ENCODE peak calls at places on chromosomes 12 and 14, in seven cellular contexts. U, B, T, P, Y, N and F are unnamed samples.

GRCh38 chr14:102370305-102370809 is 7.6 kb downstream of the TECPR2 start:
- DNase-seq in N (no peak), B (no peak), P (no peak), Y (no peak), T (no peak), U (no peak), F (no peak)

GRCh38 chr14:43204816-43205215 is 1302.3 kb downstream of the FSCB start:
- DNase-seq in U (no peak), T (no peak), N (no peak), P (no peak), B (no peak), Y (peak), F (no peak)

GRCh38 chr12:53603804-53604203 is 22.4 kb downstream of the ATF7 start:
- DNase-seq in B (no peak), Y (no peak), T (no peak), N (no peak), P (no peak), U (no peak), F (no peak)

GRCh38 chr12:88921890-88922532 is 341.7 kb upstream of the KITLG start:
- DNase-seq in U (no peak), Y (no peak), T (no peak), B (no peak), P (peak), N (no peak), F (no peak)

GRCh38 chr12:114682920-114683708 is 861 bp downstream of the TBX3 start:
- DNase-seq in B (no peak), U (no peak), P (peak), T (no peak), N (no peak), Y (no peak), F (no peak)

GRCh38 chr14:88802596-88802995 is 9.8 kb upstream of the EML5 start:
- DNase-seq in B (no peak), N (no peak), Y (no peak), U (no peak), P (no peak), T (no peak), F (no peak)

GRCh38 chr14:89277229-89277628 is 139.8 kb downstream of the FOXN3 start:
- DNase-seq in N (no peak), P (no peak), B (no peak), U (no peak), Y (no peak), T (no peak), F (no peak)

GRCh38 chr14:23356036-23356435 is 3.3 kb upstream of the SLC22A17 start:
- DNase-seq in T (no peak), B (no peak), Y (no peak), U (peak), N (no peak), P (peak), F (no peak)

GRCh38 chr12:78853231-78853630 is 11.3 kb upstream of the SYT1 start:
- DNase-seq in P (no peak), T (no peak), B (no peak), N (no peak), Y (no peak), U (no peak), F (no peak)

GRCh38 chr14:90624228-90624627 is 192.0 kb downstream of the TTC7B start:
- DNase-seq in P (no peak), U (no peak), B (no peak), Y (no peak), N (no peak), T (no peak), F (no peak)

GRCh38 chr12:1197264-1198018 is 206.4 kb downstream of the ERC1 start:
- DNase-seq in U (no peak), P (no peak), N (peak), Y (no peak), B (no peak), T (no peak), F (no peak)

GRCh38 chr14:28301179-28301578 is 465.4 kb upstream of the FOXG1 start:
- DNase-seq in B (no peak), U (peak), Y (no peak), N (no peak), T (no peak), P (no peak), F (no peak)

GRCh38 chr12:18224745-18225144 is 36.6 kb upstream of the PIK3C2G start:
- DNase-seq in N (no peak), U (no peak), Y (no peak), P (peak), B (no peak), T (no peak), F (peak)

GRCh38 chr12:6201199-6201608 is 1.0 kb downstream of the CD9 start:
- DNase-seq in B (no peak), N (no peak), P (peak), U (no peak), T (no peak), Y (no peak), F (no peak)

GRCh38 chr12:6199211-6199530 is 1.0 kb upstream of the CD9 start:
- DNase-seq in N (no peak), T (no peak), Y (no peak), U (no peak), B (no peak), P (no peak), F (no peak)

GRCh38 chr12:6200266-6201198 is at the start of gene CD9:
- DNase-seq in T (peak), Y (no peak), U (peak), P (peak), B (no peak), N (no peak), F (no peak)

GRCh38 chr12:6198556-6198955 is 1.6 kb upstream of the CD9 start:
- DNase-seq in U (peak), N (no peak), Y (no peak), B (no peak), P (no peak), T (no peak), F (no peak)

GRCh38 chr12:6199531-6200265 is 502 bp upstream of the CD9 start:
- DNase-seq in U (peak), T (no peak), P (peak), Y (no peak), N (no peak), B (no peak), F (no peak)
- H3K4me3 ChIP-seq in U (peak), T (no peak), P (peak), Y (peak), N (peak), B (no peak), F (peak)

GRCh38 chr14:32414808-32415255 is 85.7 kb downstream of the AKAP6 start:
- DNase-seq in P (no peak), N (no peak), U (no peak), T (no peak), B (no peak), Y (no peak), F (no peak)

GRCh38 chr14:32422440-32422839 is 93.3 kb downstream of the AKAP6 start:
- DNase-seq in T (no peak), N (no peak), B (no peak), Y (no peak), P (no peak), U (no peak), F (no peak)

GRCh38 chr14:32421781-32422180 is 92.7 kb downstream of the AKAP6 start:
- DNase-seq in N (no peak), Y (no peak), U (no peak), B (no peak), P (no peak), T (no peak), F (no peak)

GRCh38 chr14:32417956-32418552 is 89.0 kb downstream of the AKAP6 start:
- DNase-seq in B (no peak), Y (no peak), P (no peak), U (no peak), T (no peak), N (peak), F (no peak)

DNA sequence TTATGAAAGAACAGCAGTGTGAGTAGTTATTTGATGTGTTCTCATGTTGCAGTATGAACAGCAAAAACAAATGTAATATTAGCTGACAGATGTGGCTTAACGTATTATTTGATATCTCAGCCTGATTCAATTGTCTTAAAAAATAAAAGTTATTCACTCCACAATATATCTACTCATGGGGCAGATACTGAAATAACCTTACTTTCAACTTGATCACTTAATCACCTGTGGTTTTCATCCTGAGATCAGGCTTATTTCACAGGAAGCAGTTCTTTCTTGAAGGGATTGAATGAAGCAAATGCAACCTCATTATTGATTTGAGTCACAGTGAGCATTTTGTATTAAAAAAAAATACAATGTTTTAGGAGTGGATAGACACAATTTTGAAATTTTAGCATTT is 90.3 kb downstream of the AKAP6 start:
- DNase-seq in P (no peak), T (no peak), U (no peak), Y (no peak), N (no peak), B (no peak), F (no peak)
- H3K4me3 ChIP-seq in P (no peak), T (no peak), U (no peak), Y (no peak), N (no peak), B (no peak), F (no peak)

GRCh38 chr14:61247935-61248334 is 33.2 kb downstream of the TMEM30B start:
- DNase-seq in U (no peak), N (peak), P (no peak), T (no peak), B (no peak), Y (peak), F (peak)

GRCh38 chr14:61250063-61250462 is 31.1 kb downstream of the TMEM30B start:
- DNase-seq in P (no peak), T (no peak), N (no peak), B (no peak), Y (no peak), U (no peak), F (no peak)

GRCh38 chr14:61244051-61244450 is 37.1 kb downstream of the TMEM30B start:
- DNase-seq in P (no peak), Y (no peak), U (no peak), B (no peak), T (no peak), N (no peak), F (no peak)

GRCh38 chr14:61252354-61253063 is 28.6 kb downstream of the TMEM30B start:
- DNase-seq in B (peak), Y (peak), N (peak), U (peak), P (peak), T (peak), F (peak)

GRCh38 chr14:61246721-61247120 is 34.4 kb downstream of the TMEM30B start:
- DNase-seq in B (no peak), Y (no peak), P (no peak), N (no peak), U (peak), T (no peak), F (no peak)
- H3K4me3 ChIP-seq in B (no peak), Y (no peak), P (no peak), N (no peak), U (no peak), T (no peak), F (no peak)

DNA sequence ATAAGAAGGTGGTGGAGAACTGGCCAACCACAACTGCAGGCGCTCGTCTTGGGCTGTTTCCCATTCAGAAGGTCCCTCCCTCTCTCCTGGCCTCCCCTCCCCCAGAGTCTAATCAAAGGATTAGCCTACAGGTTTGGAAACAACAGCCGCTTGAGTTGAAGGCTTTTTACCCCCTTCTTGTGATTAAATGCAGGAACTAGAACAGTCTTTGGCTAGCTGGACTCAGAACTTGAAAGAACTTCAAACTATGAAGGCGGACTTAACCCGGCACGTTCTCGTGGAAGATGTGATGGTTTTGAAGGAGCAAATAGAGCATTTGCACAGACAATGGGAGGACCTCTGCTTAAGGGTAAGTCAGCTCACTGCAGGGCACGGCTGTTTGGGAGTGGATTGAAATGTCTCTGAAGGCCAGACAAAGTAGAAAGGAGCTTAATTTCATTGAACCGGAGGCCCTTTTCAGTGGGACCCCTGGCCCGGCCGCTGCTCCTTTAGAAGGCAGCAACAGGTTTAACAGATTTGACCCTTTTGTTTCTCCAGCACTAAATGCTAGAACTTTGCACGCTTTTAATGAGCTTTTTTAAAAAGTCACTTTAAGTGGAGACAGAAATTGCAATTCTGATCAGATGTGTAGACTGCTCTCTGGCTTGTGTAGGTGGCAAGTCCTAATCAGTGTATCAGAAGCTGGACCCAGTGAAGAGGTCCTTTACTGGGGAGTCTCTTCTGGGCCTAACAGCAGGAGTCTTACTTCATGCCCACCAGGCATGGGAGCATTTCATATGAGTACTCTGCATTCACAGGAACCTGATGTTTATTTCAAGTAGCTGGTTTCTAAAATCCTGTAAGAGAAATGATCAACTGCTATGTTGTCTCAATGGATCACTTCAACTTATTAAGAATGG is 107.7 kb downstream of the ESR2 start:
- DNase-seq in Y (no peak), U (no peak), T (no peak), P (peak), N (no peak), B (no peak), F (no peak)
- H3K4me3 ChIP-seq in Y (no peak), U (no peak), T (no peak), P (peak), N (no peak), B (no peak), F (no peak)

DNA sequence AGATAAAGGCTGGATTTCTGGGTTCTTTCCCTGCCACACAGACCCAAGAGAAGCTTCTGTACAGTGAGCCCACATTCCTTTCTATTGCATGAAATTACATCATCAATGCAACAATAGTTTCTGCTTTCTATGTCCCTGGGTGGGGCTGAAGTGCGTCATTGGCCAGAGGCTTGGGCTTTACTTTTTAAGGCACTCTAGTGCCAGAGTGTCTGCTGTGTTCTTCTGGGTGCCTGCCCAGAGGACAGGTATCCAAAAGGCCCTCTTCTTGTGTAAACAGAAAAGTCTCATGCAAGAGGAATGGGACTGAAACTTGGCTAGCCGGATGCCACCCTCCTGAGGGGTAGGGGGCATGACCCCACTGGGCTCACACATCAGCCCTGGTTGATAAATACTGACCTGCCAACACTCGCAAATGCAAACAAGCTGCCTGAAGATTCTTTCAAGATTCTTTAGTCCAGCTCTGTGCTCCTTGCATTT is 5.9 kb downstream of the KRT86 start:
- DNase-seq in T (no peak), P (no peak), Y (peak), B (no peak), U (peak), N (peak), F (peak)
- H3K4me3 ChIP-seq in T (no peak), P (no peak), Y (no peak), B (no peak), U (no peak), N (no peak), F (no peak)

GRCh38 chr12:120100630-120101029 is 15.9 kb downstream of the RAB35 start:
- DNase-seq in N (no peak), P (peak), T (no peak), U (no peak), B (no peak), Y (no peak), F (no peak)
- H3K4me3 ChIP-seq in N (no peak), P (no peak), T (no peak), U (no peak), B (no peak), Y (no peak), F (no peak)

GRCh38 chr12:120979220-120979861 is 998 bp downstream of the HNF1A start:
- DNase-seq in P (no peak), T (no peak), B (no peak), N (no peak), Y (no peak), U (no peak), F (no peak)

GRCh38 chr12:120982659-120983058 is 4.3 kb downstream of the HNF1A start:
- DNase-seq in P (no peak), U (no peak), B (no peak), T (no peak), N (no peak), Y (no peak), F (no peak)

GRCh38 chr12:120979862-120980696 is 1.7 kb downstream of the HNF1A start:
- DNase-seq in B (no peak), P (peak), T (no peak), U (no peak), N (no peak), Y (no peak), F (no peak)

GRCh38 chr12:120980800-120981368 is 2.5 kb downstream of the HNF1A start:
- DNase-seq in P (no peak), T (no peak), Y (no peak), U (no peak), B (no peak), N (no peak), F (no peak)

GRCh38 chr12:120981407-120981921 is 3.1 kb downstream of the HNF1A start:
- DNase-seq in N (no peak), T (no peak), P (no peak), B (no peak), Y (no peak), U (no peak), F (no peak)
- H3K4me3 ChIP-seq in N (no peak), T (no peak), P (no peak), B (no peak), Y (no peak), U (no peak), F (no peak)

GRCh38 chr12:124411291-124411878 is 116.5 kb downstream of the RFLNA start:
- DNase-seq in B (no peak), U (peak), Y (peak), P (peak), T (no peak), N (peak), F (peak)

GRCh38 chr12:124412646-124413015 is 117.7 kb downstream of the RFLNA start:
- DNase-seq in P (no peak), Y (no peak), B (no peak), U (no peak), N (no peak), T (no peak), F (no peak)

GRCh38 chr12:124410354-124411175 is 115.7 kb downstream of the RFLNA start:
- DNase-seq in U (no peak), N (no peak), B (no peak), P (no peak), T (no peak), Y (no peak), F (no peak)

GRCh38 chr12:124413401-124413800 is 118.5 kb downstream of the RFLNA start:
- DNase-seq in P (no peak), T (no peak), U (no peak), N (no peak), B (no peak), Y (no peak), F (no peak)

GRCh38 chr12:124411953-124412645 is 117.2 kb downstream of the RFLNA start:
- DNase-seq in P (no peak), Y (no peak), B (no peak), T (no peak), N (no peak), U (no peak), F (no peak)
- H3K4me3 ChIP-seq in P (no peak), Y (no peak), B (no peak), T (no peak), N (no peak), U (no peak), F (no peak)